ENCODE peak calls at places on chromosomes 11 and 22, in four cellular contexts. S, Y, T and W are unnamed samples.

GRCh38 chr11:76426660-76427059 is 18.2 kb upstream of the EMSY start:
- DNase-seq in Y (no peak), S (no peak), T (no peak), W (no peak)

GRCh38 chr11:106625566-106625965 is 392.7 kb downstream of the GUCY1A2 start:
- DNase-seq in S (no peak), Y (no peak), T (no peak), W (no peak)

GRCh38 chr11:72422414-72422813 is 11.9 kb downstream of the CLPB start:
- DNase-seq in S (no peak), Y (no peak), T (no peak), W (no peak)

GRCh38 chr11:128902515-128903066 is 11.4 kb downstream of the KCNJ5 start:
- DNase-seq in Y (no peak), S (no peak), T (no peak), W (no peak)

GRCh38 chr11:83079820-83080219 is 8.1 kb upstream of the RAB30 start:
- DNase-seq in T (no peak), Y (no peak), S (no peak), W (no peak)

GRCh38 chr11:30424336-30424735 is 101.4 kb downstream of the ARL14EP start:
- DNase-seq in Y (no peak), T (no peak), S (no peak), W (no peak)

GRCh38 chr11:9982127-9982795 is 311.8 kb downstream of the SBF2 start:
- DNase-seq in T (no peak), Y (no peak), S (no peak), W (no peak)

GRCh38 chr11:94767701-94768601 is at the start of gene AMOTL1:
- DNase-seq in S (peak; percentile 61), T (peak; percentile 7), Y (peak; percentile 80), W (peak; percentile 91)

GRCh38 chr22:46546466-46547178 is 9.2 kb upstream of the CELSR1 start:
- DNase-seq in S (no peak), T (no peak), Y (no peak), W (no peak)

GRCh38 chr11:76135491-76135890 is 70.8 kb downstream of the WNT11 start:
- DNase-seq in T (no peak), S (no peak), Y (no peak), W (no peak)

GRCh38 chr11:2850366-2850765 is 35.2 kb downstream of the CDKN1C start:
- DNase-seq in S (no peak), T (no peak), Y (no peak), W (no peak)

GRCh38 chr11:65590240-65590738 is 5.3 kb downstream of the KCNK7 start:
- DNase-seq in S (no peak), T (no peak), Y (no peak), W (no peak)

GRCh38 chr11:66951135-66951534 is 7.0 kb downstream of the PC start:
- DNase-seq in Y (peak; percentile 2), T (no peak), S (no peak), W (no peak)

GRCh38 chr11:86981777-86982540 is 26.8 kb upstream of the FZD4 start:
- DNase-seq in Y (no peak), T (no peak), S (no peak), W (no peak)

GRCh38 chr11:30321321-30321720 is 1.6 kb upstream of the ARL14EP start:
- DNase-seq in S (no peak), T (no peak), Y (no peak), W (no peak)

GRCh38 chr22:36423461-36424404 is 36.0 kb upstream of the MYH9 start:
- DNase-seq in S (no peak), Y (no peak), T (no peak), W (no peak)

GRCh38 chr11:8025816-8026215 is 38.7 kb downstream of the EIF3F start:
- DNase-seq in Y (no peak), T (no peak), S (peak; percentile 7), W (no peak)

GRCh38 chr22:35399114-35399677 is 744 bp upstream of the MCM5 start:
- DNase-seq in T (peak; percentile 21), S (no peak), Y (no peak), W (peak; percentile 32)

GRCh38 chr11:1744137-1744878 is 6.1 kb downstream of the IFITM10 start:
- DNase-seq in T (no peak), S (no peak), Y (no peak), W (no peak)

GRCh38 chr11:2139691-2140337 is 625 bp upstream of the IGF2 start:
- DNase-seq in T (no peak), Y (peak; percentile 53), S (no peak), W (no peak)

GRCh38 chr11:33949201-33949913 is 57.5 kb upstream of the LMO2 start:
- DNase-seq in T (no peak), Y (no peak), S (no peak), W (no peak)

GRCh38 chr11:6646631-6647281 is 8.9 kb downstream of the DCHS1 start:
- DNase-seq in Y (peak; percentile 81), S (no peak), T (peak; percentile 23), W (no peak)

GRCh38 chr11:81839016-81839415 is 894.6 kb downstream of the FAM181B start:
- DNase-seq in S (no peak), T (no peak), Y (no peak), W (no peak)